ENCODE peak calls at places on chromosomes 4 and X, in four cellular contexts. F is activated gamma-delta T cell treated with anti-CD3 and anti-CD28 coated beads, Interleukin-2, amount 50 U/mL, for 16 hours; Q is left colon; K is NCI-H2029 treated with DMSO at 0.1 percent for 48 hours. M is an unnamed sample.

GRCh38 chr4:87117051-87117729 is 103.2 kb downstream of the KLHL8 start:
- DNase-seq in Q (no peak), F (no peak), K (peak; percentile 10), M (no peak)

GRCh38 chr4:66585767-66586166 is 915.5 kb upstream of the EPHA5 start:
- DNase-seq in K (no peak), F (no peak), Q (no peak), M (peak; percentile 79)

GRCh38 chr4:16573181-16573580 is 325.3 kb downstream of the LDB2 start:
- DNase-seq in Q (no peak), F (no peak), K (no peak), M (no peak)

GRCh38 chrX:130111220-130111934 is 1.1 kb upstream of the ELF4 start:
- DNase-seq in F (no peak), K (no peak), Q (no peak), M (peak; percentile 62)

GRCh38 chr4:100162027-100162685 is 28.1 kb downstream of the DDIT4L start:
- DNase-seq in F (no peak), Q (no peak), K (no peak), M (no peak)

GRCh38 chrX:100798815-100799214 is 21.4 kb upstream of the CSTF2 start:
- DNase-seq in F (no peak), K (no peak), Q (no peak), M (no peak)

GRCh38 chrX:25618248-25618647 is 519.9 kb upstream of the MAGEB18 start:
- DNase-seq in K (no peak), Q (no peak), F (no peak), M (no peak)

GRCh38 chr4:140156529-140157171 is 2.7 kb upstream of the MAML3 start:
- DNase-seq in F (no peak), Q (no peak), K (no peak), M (no peak)

GRCh38 chr4:26239796-26240195 is 81.0 kb upstream of the RBPJ start:
- DNase-seq in Q (no peak), F (no peak), K (no peak), M (no peak)

GRCh38 chr4:154779362-154779947 is 1.6 kb upstream of the RBM46 start:
- DNase-seq in Q (no peak), K (no peak), F (no peak), M (peak; percentile 5)

GRCh38 chr4:174041555-174042110 is 241.8 kb downstream of the FBXO8 start:
- DNase-seq in K (no peak), F (no peak), Q (no peak), M (peak; percentile 95)

GRCh38 chrX:69237228-69237627 is 72.0 kb upstream of the PJA1 start:
- DNase-seq in F (no peak), Q (no peak), K (no peak), M (no peak)

GRCh38 chrX:153571159-153571908 is 27.6 kb downstream of the CCNQ start:
- DNase-seq in K (no peak), F (no peak), Q (no peak), M (no peak)

GRCh38 chr4:78937837-78938236 is 1.4 kb downstream of the PAQR3 start:
- DNase-seq in K (no peak), Q (no peak), F (no peak), M (peak; percentile 66)

GRCh38 chr4:61336488-61336887 is 136.4 kb downstream of the ADGRL3 start:
- DNase-seq in Q (no peak), K (peak; percentile 31), F (no peak), M (peak; percentile 89)

GRCh38 chr4:80035336-80035735 is 37.7 kb downstream of the ANTXR2 start:
- DNase-seq in K (no peak), F (no peak), Q (peak; percentile 77), M (peak; percentile 36)

GRCh38 chr4:87011340-87012034 is 76.7 kb downstream of the AFF1 start:
- DNase-seq in F (no peak), Q (no peak), K (no peak), M (peak; percentile 8)

GRCh38 chr4:125796138-125796537 is 481.4 kb downstream of the FAT4 start:
- DNase-seq in Q (no peak), F (no peak), K (peak; percentile 5), M (peak; percentile 89)

GRCh38 chr4:6417516-6417915 is 54.9 kb downstream of the PPP2R2C start:
- DNase-seq in F (no peak), Q (no peak), K (no peak), M (no peak)

GRCh38 chrX:24145340-24146186 is 4.0 kb upstream of the ZFX start:
- DNase-seq in F (no peak), Q (no peak), K (no peak), M (peak; percentile 47)

GRCh38 chrX:91434351-91435168 is at the start of gene PABPC5:
- DNase-seq in K (no peak), Q (peak; percentile 65), F (no peak), M (peak; percentile 47)

GRCh38 chrX:100512471-100512870 is 72.3 kb upstream of the TNMD start:
- DNase-seq in K (peak; percentile 3), Q (no peak), F (no peak), M (peak; percentile 2)

GRCh38 chr4:187618701-187619278 is 376.8 kb upstream of the ZFP42 start:
- DNase-seq in F (no peak), K (no peak), Q (no peak), M (peak; percentile 74)

GRCh38 chrX:106783716-106784115 is 18.8 kb upstream of the TBC1D8B start:
- DNase-seq in F (no peak), K (no peak), Q (no peak), M (no peak)

GRCh38 chr4:65791111-65791806 is 121.0 kb upstream of the EPHA5 start:
- DNase-seq in Q (no peak), K (no peak), F (no peak), M (no peak)

GRCh38 chrX:155094468-155095061 is 23.3 kb downstream of the BRCC3 start:
- DNase-seq in F (peak; percentile 6), K (peak; percentile 23), Q (no peak), M (peak; percentile 51)

GRCh38 chr4:24816797-24817196 is 21.4 kb downstream of the SOD3 start:
- DNase-seq in Q (no peak), K (no peak), F (no peak), M (no peak)

M was measured in NCI-H69.